ENCODE peak calls at places on chromosomes 5 and 9, in seven cellular contexts. W is activated CD8-positive, alpha-beta memory T cell treated with anti-CD3 and anti-CD28 coated beads for 4 hours; M is KBM-7; S is adipocyte; O is T-helper 9 cell; F is SW480; I is GM12865. R is an unnamed sample.

GRCh38 chr9:37575511-37575914 is 667 bp downstream of the FBXO10 start:
- DNase-seq in S (peak), I (peak), F (no peak), W (no peak), O (no peak), M (no peak), R (peak)

GRCh38 chr9:68728731-68729130 is 23.7 kb downstream of the PIP5K1B start:
- DNase-seq in M (no peak), F (no peak), O (no peak), I (no peak), W (no peak), S (no peak), R (no peak)

GRCh38 chr9:109086221-109086620 is 33.5 kb downstream of the TMEM245 start:
- DNase-seq in I (peak), M (no peak), W (no peak), F (no peak), S (no peak), O (no peak), R (no peak)

GRCh38 chr5:72185717-72186388 is 78.6 kb downstream of the MAP1B start:
- DNase-seq in S (no peak), I (no peak), W (no peak), F (no peak), O (no peak), M (no peak), R (no peak)

GRCh38 chr9:35859310-35859994 is 10.7 kb downstream of the OR13J1 start:
- DNase-seq in O (no peak), W (no peak), I (peak), M (no peak), F (peak), S (peak), R (peak)

GRCh38 chr9:79877943-79878612 is 306.3 kb downstream of the TLE4 start:
- DNase-seq in O (no peak), F (no peak), W (no peak), S (no peak), I (no peak), M (peak), R (peak)

GRCh38 chr9:35649431-35650340 is 1.0 kb downstream of the SIT1 start:
- DNase-seq in I (peak), W (no peak), O (peak), S (no peak), F (no peak), M (peak), R (peak)

GRCh38 chr5:96388186-96388585 is 44.9 kb downstream of the PCSK1 start:
- DNase-seq in S (peak), W (no peak), F (no peak), I (no peak), M (no peak), O (no peak), R (no peak)

GRCh38 chr5:375921-376871 is 54.7 kb downstream of the AHRR start:
- DNase-seq in S (no peak), M (no peak), O (no peak), I (no peak), W (no peak), F (no peak), R (no peak)

GRCh38 chr5:180810210-180811011 is 7.8 kb upstream of the MGAT1 start:
- DNase-seq in O (peak), W (peak), F (peak), M (peak), S (peak), I (peak), R (peak)

GRCh38 chr9:112477330-112477729 is 9.3 kb upstream of the KIAA1958 start:
- DNase-seq in S (no peak), O (no peak), I (no peak), M (no peak), W (no peak), F (no peak), R (no peak)

GRCh38 chr9:98168952-98169488 is 23.4 kb downstream of the CORO2A start:
- DNase-seq in F (peak), M (peak), O (no peak), W (no peak), I (peak), S (peak), R (no peak)

GRCh38 chr5:79795764-79796398 is 106.2 kb downstream of the CMYA5 start:
- DNase-seq in S (no peak), O (no peak), F (peak), W (no peak), I (no peak), M (no peak), R (no peak)

GRCh38 chr9:131320031-131320685 is 30.6 kb downstream of the PLPP7 start:
- DNase-seq in F (no peak), O (no peak), M (no peak), W (no peak), I (no peak), S (no peak), R (no peak)

GRCh38 chr5:9835121-9835770 is 205.1 kb upstream of the TAS2R1 start:
- DNase-seq in W (no peak), F (no peak), I (no peak), O (no peak), M (no peak), S (no peak), R (no peak)

GRCh38 chr9:129458663-129459549 is 162.0 kb downstream of the C9orf50 start:
- DNase-seq in M (peak), O (no peak), S (peak), W (no peak), I (no peak), F (no peak), R (peak)

GRCh38 chr9:97773091-97773490 is 76.0 kb upstream of the XPA start:
- DNase-seq in W (no peak), F (no peak), O (no peak), M (no peak), S (no peak), I (no peak), R (no peak)

GRCh38 chr5:55533806-55534435 is 843 bp downstream of the PLPP1 start:
- DNase-seq in F (peak), I (peak), O (no peak), S (peak), M (no peak), W (peak), R (no peak)

GRCh38 chr5:90015584-90016018 is 394.0 kb downstream of the CETN3 start:
- DNase-seq in F (no peak), O (no peak), M (peak), I (peak), S (peak), W (no peak), R (no peak)

GRCh38 chr5:88203977-88204735 is 64.5 kb downstream of the TMEM161B start:
- DNase-seq in W (peak), M (no peak), S (no peak), F (peak), O (peak), I (no peak), R (no peak)

GRCh38 chr5:99105216-99105615 is 176.4 kb upstream of the CHD1 start:
- DNase-seq in F (no peak), W (no peak), M (no peak), I (no peak), S (peak), O (no peak), R (no peak)

GRCh38 chr5:54756796-54757402 is 228.5 kb downstream of the ESM1 start:
- DNase-seq in F (no peak), S (peak), M (no peak), I (no peak), W (no peak), O (no peak), R (no peak)

GRCh38 chr5:126468091-126468490 is 44.9 kb downstream of the GRAMD2B start:
- DNase-seq in M (no peak), O (no peak), W (no peak), I (no peak), F (no peak), S (no peak), R (no peak)

GRCh38 chr9:14366071-14366470 is 52.1 kb upstream of the NFIB start:
- DNase-seq in I (no peak), S (peak), W (no peak), M (no peak), O (no peak), F (no peak), R (no peak)

GRCh38 chr5:156883316-156883875 is 33.3 kb downstream of the PPP1R2B start:
- DNase-seq in W (no peak), F (no peak), I (no peak), M (no peak), S (no peak), O (no peak), R (no peak)

GRCh38 chr9:33823801-33824200 is 6.8 kb downstream of the UBE2R2 start:
- DNase-seq in F (no peak), I (peak), S (no peak), W (no peak), M (no peak), O (no peak), R (no peak)

GRCh38 chr5:88230546-88231066 is 38.0 kb downstream of the TMEM161B start:
- DNase-seq in S (no peak), O (no peak), I (no peak), M (no peak), F (no peak), W (no peak), R (no peak)

GRCh38 chr5:158928405-158928804 is 171.3 kb downstream of the EBF1 start:
- DNase-seq in S (no peak), O (no peak), W (no peak), I (no peak), M (no peak), F (no peak), R (no peak)

GRCh38 chr5:132065951-132066701 is 5.7 kb downstream of the IL3 start:
- DNase-seq in I (no peak), S (no peak), O (no peak), F (no peak), W (no peak), M (no peak), R (no peak)

GRCh38 chr5:155481182-155481581 is 467.6 kb downstream of the KIF4B start:
- DNase-seq in M (no peak), I (no peak), W (no peak), O (no peak), S (no peak), F (no peak), R (no peak)

GRCh38 chr9:126704157-126704941 is 90.6 kb downstream of the LMX1B start:
- DNase-seq in F (peak), W (no peak), S (peak), M (no peak), O (no peak), I (no peak), R (no peak)

GRCh38 chr5:9782806-9783560 is 152.8 kb upstream of the TAS2R1 start:
- DNase-seq in S (peak), M (no peak), F (peak), O (no peak), W (no peak), I (no peak), R (no peak)

R was measured in naive B cell.